ENCODE peak calls at places on chromosomes 2 and 18, in four cellular contexts. Y is GM23248, A is PC-9, D is cardiac muscle cell. M is an unnamed sample. For H3K27me3, the result is how much of the 10 kb centered on the place peaks cover.

GRCh38 chr2:98380203-98380535 is 33.9 kb downstream of the CNGA3 start:
- DNase-seq in Y (no peak), A (no peak), D (no peak), M (no peak)

GRCh38 chr18:75131455-75132000 is 77.4 kb downstream of the PTGR3 start:
- DNase-seq in Y (peak), A (no peak), D (no peak), M (no peak)

GRCh38 chr2:10065683-10066055 is 14.5 kb downstream of the CYS1 start:
- DNase-seq in Y (no peak), A (no peak), D (no peak), M (no peak)

GRCh38 chr18:37565138-37565984 is at the start of gene CELF4:
- DNase-seq in Y (peak), A (no peak), D (no peak), M (no peak)

GRCh38 chr18:53792762-53793161 is 431.7 kb downstream of the MBD2 start:
- DNase-seq in Y (no peak), A (no peak), D (no peak), M (no peak)

GRCh38 chr2:145729993-145730770 is 1210.3 kb upstream of the ZEB2 start:
- DNase-seq in Y (no peak), A (no peak), D (no peak), M (no peak)

GRCh38 chr2:67437132-67437531 is 40.0 kb downstream of the ETAA1 start:
- DNase-seq in Y (no peak), A (no peak), D (no peak), M (no peak)

GRCh38 chr2:62321370-62321769 is 125.5 kb downstream of the B3GNT2 start:
- DNase-seq in Y (no peak), A (no peak), D (no peak), M (no peak)

GRCh38 chr2:151817929-151818328 is 10.3 kb downstream of the ARL5A start:
- DNase-seq in Y (no peak), A (no peak), D (no peak), M (no peak)

GRCh38 chr2:208253518-208254117 is 1.3 kb downstream of the IDH1 start:
- DNase-seq in Y (peak), A (peak), D (peak), M (no peak)

GRCh38 chr2:238161291-238162051 is 2.7 kb downstream of the ERFE start:
- DNase-seq in Y (no peak), A (no peak), D (no peak), M (no peak)

GRCh38 chr2:174052639-174052976 is 87.4 kb upstream of the SP3 start:
- DNase-seq in Y (no peak), A (no peak), D (no peak), M (no peak)

GRCh38 chr2:193690572-193690971 is 1495.8 kb upstream of the TMEFF2 start:
- DNase-seq in Y (no peak), A (no peak), D (no peak), M (no peak)

DNA sequence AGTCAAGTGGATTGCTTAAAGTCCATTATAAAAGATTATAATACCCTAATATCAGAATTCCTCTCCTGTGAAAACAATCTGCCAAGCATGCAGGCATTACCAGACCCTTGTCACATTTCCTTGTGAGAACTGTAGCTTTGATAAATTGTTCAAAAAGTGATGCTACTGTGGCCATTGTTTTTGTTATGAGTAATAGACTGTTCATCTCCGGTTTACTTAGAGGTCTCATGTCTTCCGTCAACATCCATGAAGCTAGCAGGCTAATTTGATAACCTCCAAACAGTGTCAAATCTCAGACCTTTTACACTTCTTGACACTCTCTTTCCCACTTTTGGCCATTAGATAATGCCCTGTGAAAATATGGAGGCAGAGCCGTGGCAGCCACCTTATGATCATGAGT is 342.7 kb downstream of the CPS1 start:
- DNase-seq in Y (no peak), A (no peak), D (no peak), M (no peak)
- H3K27ac ChIP-seq in Y (no peak), A (no peak), D (no peak), M (no peak)

GRCh38 chr2:120231564-120231973 is 8.4 kb upstream of the TMEM185B start:
- DNase-seq in Y (no peak), A (no peak), D (no peak), M (peak)
- H3K4me3 ChIP-seq in Y (no peak), A (no peak), D (no peak), M (peak)

GRCh38 chr2:88331239-88331638 is 121.3 kb downstream of the FOXI3 start:
- DNase-seq in Y (no peak), A (no peak), D (no peak), M (no peak)

GRCh38 chr2:88329815-88330603 is 122.5 kb downstream of the FOXI3 start:
- DNase-seq in Y (peak), A (peak), D (peak), M (no peak)

DNA sequence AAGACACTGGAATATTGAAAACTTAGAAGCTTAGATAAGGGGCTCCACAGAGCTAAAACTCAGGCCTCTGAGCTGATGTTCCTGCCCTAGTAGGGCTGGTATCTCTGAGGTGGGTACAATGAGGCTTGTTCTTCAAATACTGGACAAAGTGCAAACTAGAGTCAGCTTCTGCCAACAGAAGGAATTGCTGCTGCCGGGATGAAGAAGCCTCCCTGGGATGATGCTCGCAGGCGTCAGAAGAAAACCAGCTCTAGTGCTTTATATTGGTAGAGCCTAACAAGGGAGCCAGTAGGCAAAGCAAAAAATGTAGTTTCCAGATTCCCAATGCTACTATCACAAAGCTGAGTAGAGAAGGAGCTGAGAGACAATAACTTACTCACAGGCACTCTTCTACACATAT is 118.1 kb downstream of the FOXI3 start:
- DNase-seq in Y (no peak), A (no peak), D (no peak), M (no peak)
- H3K27me3 ChIP-seq in Y (under half), A (under half), D (under half), M (under half)

GRCh38 chr2:172613610-172614231 is 57.8 kb downstream of the PDK1 start:
- DNase-seq in Y (no peak), A (no peak), D (peak), M (no peak)
- H3K27ac ChIP-seq in Y (no peak), A (no peak), D (peak), M (no peak)

DNA sequence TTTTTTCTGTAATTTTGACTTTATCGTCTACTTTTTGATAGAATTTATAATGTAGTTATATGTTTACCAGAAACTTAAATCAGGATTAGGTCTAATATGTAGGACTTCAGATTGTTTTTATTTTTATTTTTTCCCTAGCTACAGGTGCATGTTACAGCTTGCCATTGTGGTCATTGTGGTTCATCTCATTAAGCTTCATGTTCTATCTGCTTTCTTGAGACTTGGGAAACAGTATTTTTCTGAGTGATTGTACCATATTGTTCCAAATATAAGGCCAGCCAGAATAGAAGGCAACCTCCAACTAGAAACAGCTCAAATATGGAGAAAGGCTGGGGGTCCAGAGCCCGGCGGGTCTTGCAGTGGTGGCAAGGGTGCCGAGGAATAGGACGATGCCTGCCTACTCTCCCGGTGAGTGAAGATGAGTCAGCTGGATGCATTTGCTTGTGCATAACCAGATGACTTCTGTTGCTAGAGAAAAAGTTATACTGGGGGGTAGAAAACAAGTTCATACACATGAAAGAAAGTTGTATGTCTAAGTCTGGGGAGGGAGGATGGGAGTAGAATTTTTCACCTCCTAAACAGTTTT is 188.4 kb downstream of the CCDC85A start:
- DNase-seq in Y (no peak), A (no peak), D (no peak), M (no peak)
- H3K4me3 ChIP-seq in Y (no peak), A (no peak), D (no peak), M (no peak)

DNA sequence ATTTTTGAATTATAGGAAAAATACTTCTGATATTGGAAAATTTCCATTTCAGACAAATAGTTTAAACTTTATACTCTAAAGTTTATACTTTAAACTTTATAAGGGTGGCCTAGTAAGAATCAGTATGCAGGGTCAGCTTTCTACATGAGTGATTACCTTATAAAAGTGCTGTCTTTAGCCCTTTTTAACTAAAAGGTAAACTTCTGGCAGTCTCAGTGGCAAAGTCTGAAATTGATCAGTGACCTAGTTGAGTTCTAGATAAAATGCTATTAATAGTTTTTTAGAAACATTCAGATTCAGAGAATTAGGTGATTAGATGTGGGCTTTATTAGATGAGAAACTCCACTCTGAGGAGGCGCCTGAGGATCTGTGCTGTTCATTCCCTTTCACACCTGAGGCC is 15.5 kb downstream of the GORASP2 start:
- DNase-seq in Y (no peak), A (no peak), D (no peak), M (no peak)
- H3K27me3 ChIP-seq in Y (under half), A (under half), D (under half), M (under half)

M was measured in CD4-positive, alpha-beta memory T cell.